ENCODE peak calls at places on chromosomes 6 and 20, in four cellular contexts. Z is GM23338, U is HFF-Myc, Q is astrocyte of the cerebellum. D is an unnamed sample.

GRCh38 chr6:63740709-63741108 is 105.1 kb downstream of the PHF3 start:
- DNase-seq in Z (no peak), U (peak; percentile 69), Q (peak; percentile 92), D (no peak)

GRCh38 chr6:25315778-25316177 is 36.6 kb downstream of the CARMIL1 start:
- DNase-seq in Z (no peak), U (no peak), Q (no peak), D (no peak)

GRCh38 chr6:52454556-52454955 is 34.4 kb downstream of the EFHC1 start:
- DNase-seq in Z (no peak), U (peak; percentile 4), Q (peak; percentile 11), D (no peak)

GRCh38 chr20:4170621-4171537 is 155.5 kb upstream of the RNF24 start:
- DNase-seq in Z (no peak), U (no peak), Q (no peak), D (no peak)

GRCh38 chr20:57092900-57093238 is 173.6 kb downstream of the BMP7 start:
- DNase-seq in Z (no peak), U (no peak), Q (no peak), D (no peak)

GRCh38 chr20:3156811-3157619 is 2.6 kb downstream of the FASTKD5 start:
- DNase-seq in Z (no peak), U (no peak), Q (no peak), D (peak; percentile 35)

GRCh38 chr6:149334201-149334600 is 16.7 kb downstream of the TAB2 start:
- DNase-seq in Z (no peak), U (no peak), Q (peak; percentile 61), D (no peak)

GRCh38 chr6:37273697-37274096 is 15.8 kb upstream of the TMEM217 start:
- DNase-seq in Z (no peak), U (no peak), Q (no peak), D (no peak)

GRCh38 chr20:17706632-17707031 is 6.9 kb downstream of the BANF2 start:
- DNase-seq in Z (no peak), U (no peak), Q (no peak), D (no peak)

GRCh38 chr6:122833229-122833556 is 44.1 kb downstream of the SMPDL3A start:
- DNase-seq in Z (peak; percentile 30), U (no peak), Q (no peak), D (no peak)

GRCh38 chr20:59584278-59584925 is 19.9 kb upstream of the PHACTR3 start:
- DNase-seq in Z (no peak), U (no peak), Q (no peak), D (no peak)

GRCh38 chr6:54856137-54856536 is 9.6 kb downstream of the FAM83B start:
- DNase-seq in Z (peak; percentile 11), U (no peak), Q (no peak), D (no peak)

GRCh38 chr6:113396644-113397201 is 460.4 kb upstream of the MARCKS start:
- DNase-seq in Z (no peak), U (no peak), Q (no peak), D (no peak)

GRCh38 chr6:159788757-159789376 is 535 bp downstream of the TCP1 start:
- DNase-seq in Z (peak; percentile 61), U (no peak), Q (no peak), D (no peak)

GRCh38 chr20:33555755-33556154 is 65.9 kb downstream of the CBFA2T2 start:
- DNase-seq in Z (no peak), U (no peak), Q (no peak), D (no peak)
- H3K4me3 ChIP-seq in Z (no peak overlapping the region), U (no peak overlapping the region), Q (no peak overlapping the region), D (no peak overlapping the region)

DNA sequence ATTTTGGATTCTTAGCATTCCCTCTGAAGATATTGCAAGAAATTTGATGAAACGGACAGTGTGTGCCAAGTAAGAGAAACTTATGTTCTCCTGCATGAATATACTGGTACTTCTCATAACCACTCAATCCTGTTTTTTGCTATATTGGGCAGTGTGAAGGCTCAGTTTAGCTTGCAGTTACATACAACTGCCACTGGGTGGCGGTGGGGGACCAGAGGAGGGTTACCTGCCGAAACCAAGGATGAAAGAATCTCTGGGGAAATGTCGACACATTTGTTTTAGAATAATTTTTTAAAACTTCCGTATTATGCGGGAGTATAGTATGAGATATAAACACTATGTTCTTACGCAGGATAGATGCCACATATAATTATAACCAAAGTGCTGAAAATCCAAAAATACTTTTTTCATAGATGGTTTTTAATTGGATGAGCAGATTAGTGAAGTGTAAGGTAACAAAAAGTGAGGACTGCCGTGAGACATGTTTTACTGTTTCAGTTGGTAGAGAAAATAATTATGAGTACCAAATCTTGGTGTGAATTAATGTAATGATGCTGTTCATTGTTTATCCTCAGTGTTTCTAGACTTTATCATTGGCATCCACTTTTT is 9.7 kb downstream of the TRMT11 start:
- DNase-seq in Z (peak; percentile 83), U (no peak), Q (peak; percentile 39), D (peak; percentile 47)
- H3K4me3 ChIP-seq in Z (no peak overlapping the region), U (no peak overlapping the region), Q (no peak overlapping the region), D (no peak overlapping the region)

GRCh38 chr6:116059713-116060571 is 749 bp downstream of the FRK start:
- DNase-seq in Z (no peak), U (no peak), Q (no peak), D (no peak)
- H3K4me3 ChIP-seq in Z (no peak overlapping the region), U (no peak overlapping the region), Q (no peak overlapping the region), D (no peak overlapping the region)

DNA sequence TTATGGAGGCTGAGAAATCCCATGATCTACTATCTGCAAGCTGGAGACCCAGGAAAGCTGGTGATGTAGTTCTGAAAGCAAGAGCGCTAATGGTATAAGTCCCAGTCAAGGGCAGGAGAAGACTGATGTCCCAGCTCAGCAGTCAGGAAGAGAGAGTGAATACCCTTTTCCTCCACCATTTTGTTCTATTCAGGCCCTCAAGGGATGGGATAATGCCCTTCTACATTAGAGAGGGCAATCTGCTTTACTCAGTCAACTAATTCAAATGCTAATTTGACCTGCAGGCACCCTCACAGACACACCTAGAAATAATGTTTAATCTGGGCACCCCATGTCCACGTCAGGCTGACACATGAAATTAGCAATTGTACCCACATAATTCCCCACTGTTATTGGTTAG is 10.8 kb upstream of the FYN start:
- DNase-seq in Z (peak; percentile 15), U (no peak), Q (no peak), D (no peak)
- H3K4me3 ChIP-seq in Z (no peak overlapping the region), U (no peak overlapping the region), Q (no peak overlapping the region), D (no peak overlapping the region)